ENCODE peak calls at places on chromosomes 1 and 21, in eight cellular contexts. Y, B, V, X, C, A, P and Q are unnamed samples.

GRCh38 chr1:24351918-24352637 is 32.9 kb downstream of the GRHL3 start:
- DNase-seq in Y (no peak), B (no peak), V (peak; percentile 86), X (no peak), C (peak; percentile 55), A (no peak), P (no peak), Q (no peak)

GRCh38 chr21:34129971-34130597 is 56.7 kb downstream of the MRPS6 start:
- DNase-seq in Y (peak; percentile 52), B (no peak), V (peak; percentile 29), X (no peak), C (no peak), A (no peak), P (no peak), Q (peak; percentile 58)

GRCh38 chr1:45880930-45881329 is 77.5 kb downstream of the MAST2 start:
- DNase-seq in Y (no peak), B (no peak), V (no peak), X (no peak), C (no peak), A (no peak), P (no peak), Q (no peak)

GRCh38 chr1:206905295-206906164 is 8.3 kb downstream of the IL24 start:
- DNase-seq in Y (no peak), B (no peak), V (peak; percentile 70), X (no peak), C (peak; percentile 97), A (no peak), P (no peak), Q (no peak)

GRCh38 chr1:183264132-183264531 is 78.1 kb downstream of the LAMC2 start:
- DNase-seq in Y (no peak), B (no peak), V (no peak), X (no peak), C (no peak), A (no peak), P (peak; percentile 3), Q (no peak)

GRCh38 chr1:96253281-96254035 is 468.1 kb upstream of the PTBP2 start:
- DNase-seq in Y (no peak), B (no peak), V (no peak), X (no peak), C (no peak), A (no peak), P (no peak), Q (no peak)

GRCh38 chr1:184183919-184184318 is 132.4 kb downstream of the TSEN15 start:
- DNase-seq in Y (no peak), B (no peak), V (no peak), X (no peak), C (no peak), A (no peak), P (no peak), Q (no peak)

GRCh38 chr1:79373481-79374132 is 367.1 kb upstream of the ADGRL4 start:
- DNase-seq in Y (peak; percentile 13), B (no peak), V (no peak), X (no peak), C (no peak), A (no peak), P (no peak), Q (no peak)

GRCh38 chr1:59155326-59155725 is 141.6 kb upstream of the FGGY start:
- DNase-seq in Y (no peak), B (no peak), V (no peak), X (no peak), C (no peak), A (no peak), P (no peak), Q (no peak)

GRCh38 chr1:23452011-23452411 is 27.5 kb upstream of the TCEA3 start:
- DNase-seq in Y (peak; percentile 59), B (no peak), V (peak; percentile 9), X (peak; percentile 82), C (peak; percentile 94), A (peak; percentile 36), P (peak; percentile 85), Q (no peak)

GRCh38 chr1:212225416-212225815 is 59.8 kb upstream of the PPP2R5A start:
- DNase-seq in Y (no peak), B (no peak), V (peak; percentile 45), X (no peak), C (no peak), A (peak; percentile 1), P (no peak), Q (no peak)

GRCh38 chr1:5970623-5971273 is 21.5 kb downstream of the NPHP4 start:
- DNase-seq in Y (no peak), B (no peak), V (no peak), X (no peak), C (no peak), A (no peak), P (no peak), Q (no peak)

GRCh38 chr1:84582802-84583587 is 8.8 kb upstream of the CTBS start:
- DNase-seq in Y (no peak), B (no peak), V (no peak), X (no peak), C (no peak), A (no peak), P (no peak), Q (no peak)

GRCh38 chr1:2233997-2234761 is 6.1 kb downstream of the SKI start:
- DNase-seq in Y (no peak), B (no peak), V (peak; percentile 88), X (no peak), C (peak; percentile 87), A (peak; percentile 72), P (peak; percentile 93), Q (no peak)

GRCh38 chr1:57252597-57253306 is 171.1 kb downstream of the DAB1 start:
- DNase-seq in Y (peak; percentile 33), B (no peak), V (no peak), X (no peak), C (no peak), A (no peak), P (no peak), Q (peak; percentile 40)

GRCh38 chr1:17335821-17336718 is 28.1 kb downstream of the PADI4 start:
- DNase-seq in Y (peak; percentile 80), B (no peak), V (peak; percentile 81), X (peak; percentile 8), C (peak; percentile 50), A (peak; percentile 62), P (peak; percentile 83), Q (no peak)

GRCh38 chr1:205725514-205725913 is 24.5 kb downstream of the NUCKS1 start:
- DNase-seq in Y (no peak), B (no peak), V (no peak), X (no peak), C (no peak), A (no peak), P (no peak), Q (no peak)

GRCh38 chr1:162023181-162023546 is 505 bp downstream of the OLFML2B start:
- DNase-seq in Y (no peak), B (no peak), V (no peak), X (no peak), C (no peak), A (no peak), P (no peak), Q (no peak)

GRCh38 chr1:88983791-88984552 is 8.5 kb downstream of the KYAT3 start:
- DNase-seq in Y (peak; percentile 44), B (no peak), V (peak; percentile 48), X (peak; percentile 72), C (peak; percentile 61), A (peak; percentile 29), P (no peak), Q (no peak)

GRCh38 chr1:40782371-40782956 is 1.1 kb upstream of the KCNQ4 start:
- DNase-seq in Y (no peak), B (no peak), V (no peak), X (no peak), C (no peak), A (no peak), P (no peak), Q (no peak)

GRCh38 chr1:110956586-110956985 is 7.1 kb downstream of the LRIF1 start:
- DNase-seq in Y (no peak), B (no peak), V (no peak), X (no peak), C (no peak), A (no peak), P (no peak), Q (no peak)

GRCh38 chr1:214636436-214636835 is 33.4 kb downstream of the CENPF start:
- DNase-seq in Y (no peak), B (no peak), V (no peak), X (no peak), C (no peak), A (no peak), P (no peak), Q (peak; percentile 18)

GRCh38 chr1:246158131-246158530 is 348.9 kb downstream of the SMYD3 start:
- DNase-seq in Y (no peak), B (no peak), V (no peak), X (no peak), C (no peak), A (no peak), P (no peak), Q (no peak)

GRCh38 chr21:45347712-45348477 is 57.1 kb upstream of the COL18A1 start:
- DNase-seq in Y (no peak), B (no peak), V (no peak), X (no peak), C (no peak), A (no peak), P (no peak), Q (no peak)

GRCh38 chr1:205477759-205478247 is 22.0 kb upstream of the BLACAT1 start:
- DNase-seq in Y (no peak), B (no peak), V (no peak), X (peak; percentile 53), C (peak; percentile 97), A (no peak), P (no peak), Q (peak; percentile 57)